ENCODE peak calls at places on chromosomes 11 and 22, in nine cellular contexts. V, A, I, H, W, F, X, D and T are unnamed samples.

GRCh38 chr11:113147249-113147648 is 167.1 kb upstream of the TTC12 start:
- DNase-seq in V (no peak), H (no peak), D (peak), A (peak), I (no peak), X (peak), F (no peak), W (no peak), T (no peak)

GRCh38 chr11:70270104-70270876 is at the start of gene PPFIA1:
- DNase-seq in H (peak), X (peak), I (peak), W (peak), A (peak), D (peak), F (peak), V (peak), T (peak)

GRCh38 chr11:6319001-6319878 is 1.1 kb downstream of the CAVIN3 start:
- DNase-seq in H (peak), I (no peak), A (no peak), X (peak), D (no peak), V (no peak), W (peak), F (no peak), T (peak)

GRCh38 chr22:37146507-37147180 is 3.1 kb downstream of the IL2RB start:
- DNase-seq in A (no peak), F (no peak), V (no peak), D (no peak), W (no peak), X (no peak), H (no peak), I (no peak), T (no peak)

GRCh38 chr11:132913295-132913694 is 619.0 kb downstream of the OPCML start:
- DNase-seq in D (no peak), X (no peak), A (no peak), I (no peak), F (no peak), W (no peak), V (no peak), H (no peak), T (no peak)

GRCh38 chr11:61874460-61874809 is 16.9 kb downstream of the FADS3 start:
- DNase-seq in I (no peak), H (no peak), A (no peak), W (no peak), X (no peak), D (no peak), F (no peak), V (no peak), T (no peak)

GRCh38 chr22:47282366-47282765 is 519.9 kb downstream of the TBC1D22A start:
- DNase-seq in V (no peak), X (no peak), A (no peak), D (no peak), H (no peak), I (peak), W (no peak), F (no peak), T (no peak)

GRCh38 chr11:47330002-47330911 is 22.2 kb downstream of the MYBPC3 start:
- DNase-seq in V (no peak), W (no peak), F (no peak), A (peak), D (no peak), I (no peak), X (no peak), H (no peak), T (no peak)

GRCh38 chr11:123590296-123590912 is 64.0 kb downstream of the SCN3B start:
- DNase-seq in H (no peak), D (no peak), V (no peak), A (no peak), X (no peak), I (no peak), W (peak), F (no peak), T (no peak)

GRCh38 chr11:72735495-72736027 is 16.6 kb downstream of the ARAP1 start:
- DNase-seq in F (peak), A (peak), I (no peak), D (no peak), H (no peak), X (no peak), W (no peak), V (no peak), T (no peak)